ENCODE peak calls at places on chromosomes 5 and 9, in eight cellular contexts. One of them, this sample, is unnamed.

GRCh38 chr5:152113401-152113800 is 188.8 kb upstream of the GLRA1 start:
- DNase-seq in mesenchymal stem cell: no peak
- DNase-seq in spleen: no peak
- DNase-seq in stomach: no peak
- DNase-seq in testis: no peak
- DNase-seq in CD8-positive, alpha-beta T cell: peak; percentile 51
- DNase-seq in CD4-positive, CD25-positive, alpha-beta regulatory T cell: peak; percentile 38
- DNase-seq in upper lobe of left lung: no peak
- DNase-seq in this sample: no peak

GRCh38 chr5:57383093-57383861 is 99.3 kb downstream of the ACTBL2 start:
- DNase-seq in spleen: no peak
- DNase-seq in mesenchymal stem cell: peak; percentile 98
- DNase-seq in CD8-positive, alpha-beta T cell: no peak
- DNase-seq in testis: no peak
- DNase-seq in upper lobe of left lung: no peak
- DNase-seq in CD4-positive, CD25-positive, alpha-beta regulatory T cell: peak; percentile 4
- DNase-seq in stomach: no peak
- DNase-seq in this sample: no peak

GRCh38 chr9:130285271-130285670 is 19.7 kb downstream of the HMCN2 start:
- DNase-seq in CD4-positive, CD25-positive, alpha-beta regulatory T cell: no peak
- DNase-seq in upper lobe of left lung: no peak
- DNase-seq in CD8-positive, alpha-beta T cell: no peak
- DNase-seq in testis: no peak
- DNase-seq in spleen: no peak
- DNase-seq in stomach: no peak
- DNase-seq in mesenchymal stem cell: no peak
- DNase-seq in this sample: no peak

GRCh38 chr9:129958771-129959170 is 84.2 kb downstream of the FNBP1 start:
- DNase-seq in testis: no peak
- DNase-seq in upper lobe of left lung: no peak
- DNase-seq in CD8-positive, alpha-beta T cell: no peak
- DNase-seq in spleen: no peak
- DNase-seq in mesenchymal stem cell: no peak
- DNase-seq in stomach: no peak
- DNase-seq in CD4-positive, CD25-positive, alpha-beta regulatory T cell: no peak
- DNase-seq in this sample: no peak

GRCh38 chr5:170097934-170098333 is 7.8 kb upstream of the FOXI1 start:
- DNase-seq in CD8-positive, alpha-beta T cell: no peak
- DNase-seq in stomach: no peak
- DNase-seq in CD4-positive, CD25-positive, alpha-beta regulatory T cell: no peak
- DNase-seq in mesenchymal stem cell: no peak
- DNase-seq in spleen: peak; percentile 86
- DNase-seq in upper lobe of left lung: peak; percentile 21
- DNase-seq in testis: no peak
- DNase-seq in this sample: no peak

GRCh38 chr9:118957585-118957984 is 411.6 kb downstream of the BRINP1 start:
- DNase-seq in spleen: no peak
- DNase-seq in upper lobe of left lung: no peak
- DNase-seq in testis: no peak
- DNase-seq in mesenchymal stem cell: no peak
- DNase-seq in CD4-positive, CD25-positive, alpha-beta regulatory T cell: no peak
- DNase-seq in stomach: no peak
- DNase-seq in CD8-positive, alpha-beta T cell: no peak
- DNase-seq in this sample: no peak

GRCh38 chr9:133421615-133422542 is at the start of gene ADAMTS13:
- DNase-seq in CD8-positive, alpha-beta T cell: peak; percentile 44
- DNase-seq in upper lobe of left lung: no peak
- DNase-seq in spleen: no peak
- DNase-seq in CD4-positive, CD25-positive, alpha-beta regulatory T cell: no peak
- DNase-seq in stomach: no peak
- DNase-seq in mesenchymal stem cell: peak; percentile 47
- DNase-seq in testis: no peak
- DNase-seq in this sample: no peak

GRCh38 chr5:72171667-72172066 is 64.4 kb downstream of the MAP1B start:
- DNase-seq in spleen: no peak
- DNase-seq in upper lobe of left lung: no peak
- DNase-seq in mesenchymal stem cell: no peak
- DNase-seq in CD4-positive, CD25-positive, alpha-beta regulatory T cell: no peak
- DNase-seq in CD8-positive, alpha-beta T cell: peak; percentile 18
- DNase-seq in testis: peak; percentile 42
- DNase-seq in stomach: no peak
- DNase-seq in this sample: no peak

GRCh38 chr9:109403766-109404320 is 83.0 kb upstream of the EPB41L4B start:
- DNase-seq in CD4-positive, CD25-positive, alpha-beta regulatory T cell: no peak
- DNase-seq in upper lobe of left lung: no peak
- DNase-seq in stomach: no peak
- DNase-seq in mesenchymal stem cell: no peak
- DNase-seq in CD8-positive, alpha-beta T cell: no peak
- DNase-seq in testis: no peak
- DNase-seq in spleen: no peak
- DNase-seq in this sample: no peak

GRCh38 chr9:34124923-34125322 is 1.6 kb downstream of the DCAF12 start:
- DNase-seq in stomach: no peak
- DNase-seq in mesenchymal stem cell: peak; percentile 43
- DNase-seq in CD4-positive, CD25-positive, alpha-beta regulatory T cell: no peak
- DNase-seq in upper lobe of left lung: no peak
- DNase-seq in spleen: no peak
- DNase-seq in testis: no peak
- DNase-seq in CD8-positive, alpha-beta T cell: no peak
- DNase-seq in this sample: no peak

GRCh38 chr9:78112004-78112403 is 80.4 kb upstream of the GNAQ start:
- DNase-seq in CD4-positive, CD25-positive, alpha-beta regulatory T cell: no peak
- DNase-seq in stomach: no peak
- DNase-seq in mesenchymal stem cell: no peak
- DNase-seq in upper lobe of left lung: no peak
- DNase-seq in CD8-positive, alpha-beta T cell: no peak
- DNase-seq in testis: no peak
- DNase-seq in spleen: no peak
- DNase-seq in this sample: no peak

GRCh38 chr9:78118742-78119473 is 87.3 kb upstream of the GNAQ start:
- DNase-seq in CD8-positive, alpha-beta T cell: no peak
- DNase-seq in spleen: no peak
- DNase-seq in stomach: no peak
- DNase-seq in upper lobe of left lung: no peak
- DNase-seq in testis: no peak
- DNase-seq in mesenchymal stem cell: no peak
- DNase-seq in CD4-positive, CD25-positive, alpha-beta regulatory T cell: peak; percentile 58
- DNase-seq in this sample: no peak

GRCh38 chr9:78114581-78114980 is 83.0 kb upstream of the GNAQ start:
- DNase-seq in CD8-positive, alpha-beta T cell: no peak
- DNase-seq in testis: no peak
- DNase-seq in mesenchymal stem cell: no peak
- DNase-seq in upper lobe of left lung: no peak
- DNase-seq in spleen: no peak
- DNase-seq in stomach: no peak
- DNase-seq in CD4-positive, CD25-positive, alpha-beta regulatory T cell: no peak
- DNase-seq in this sample: no peak

GRCh38 chr9:78109075-78109474 is 77.5 kb upstream of the GNAQ start:
- DNase-seq in spleen: no peak
- DNase-seq in testis: no peak
- DNase-seq in CD8-positive, alpha-beta T cell: no peak
- DNase-seq in mesenchymal stem cell: no peak
- DNase-seq in CD4-positive, CD25-positive, alpha-beta regulatory T cell: no peak
- DNase-seq in upper lobe of left lung: no peak
- DNase-seq in stomach: no peak
- DNase-seq in this sample: no peak

GRCh38 chr9:78115073-78115472 is 83.5 kb upstream of the GNAQ start:
- DNase-seq in spleen: no peak
- DNase-seq in testis: no peak
- DNase-seq in mesenchymal stem cell: peak; percentile 6
- DNase-seq in upper lobe of left lung: no peak
- DNase-seq in CD8-positive, alpha-beta T cell: no peak
- DNase-seq in stomach: no peak
- DNase-seq in CD4-positive, CD25-positive, alpha-beta regulatory T cell: peak; percentile 12
- DNase-seq in this sample: no peak
- H3K27ac ChIP-seq in spleen: no peak overlapping the region
- H3K27ac ChIP-seq in testis: no peak overlapping the region
- H3K27ac ChIP-seq in mesenchymal stem cell: no peak overlapping the region
- H3K27ac ChIP-seq in upper lobe of left lung: no peak overlapping the region
- H3K27ac ChIP-seq in CD8-positive, alpha-beta T cell: no peak overlapping the region
- H3K27ac ChIP-seq in stomach: no peak overlapping the region
- H3K27ac ChIP-seq in CD4-positive, CD25-positive, alpha-beta regulatory T cell: no peak overlapping the region
- H3K27ac ChIP-seq in this sample: no peak overlapping the region

DNA sequence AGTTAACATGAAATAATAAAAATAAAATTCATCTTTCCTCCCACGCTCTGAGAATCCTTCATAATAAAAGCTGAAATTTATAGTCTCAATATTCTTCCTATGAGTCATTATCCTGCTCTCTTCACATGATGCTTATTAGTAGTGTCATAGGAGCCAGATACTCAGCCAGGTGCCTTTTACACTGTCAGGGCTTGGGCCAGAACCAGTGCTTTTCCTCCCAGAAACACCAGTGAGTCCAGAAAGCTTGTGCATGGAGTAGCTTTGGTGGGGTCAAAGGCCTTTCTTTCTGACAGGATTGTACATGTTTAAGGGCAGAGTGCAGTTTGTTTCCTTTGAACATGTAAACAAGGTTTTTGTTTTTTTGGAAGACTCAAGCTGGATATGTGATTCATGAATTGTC is 6.8 kb downstream of the LSM11 start:
- DNase-seq in mesenchymal stem cell: peak; percentile 33
- DNase-seq in spleen: no peak
- DNase-seq in CD8-positive, alpha-beta T cell: no peak
- DNase-seq in CD4-positive, CD25-positive, alpha-beta regulatory T cell: no peak
- DNase-seq in stomach: no peak
- DNase-seq in upper lobe of left lung: no peak
- DNase-seq in testis: no peak
- DNase-seq in this sample: no peak
- H3K27ac ChIP-seq in mesenchymal stem cell: no peak overlapping the region
- H3K27ac ChIP-seq in spleen: no peak overlapping the region
- H3K27ac ChIP-seq in CD8-positive, alpha-beta T cell: no peak overlapping the region
- H3K27ac ChIP-seq in CD4-positive, CD25-positive, alpha-beta regulatory T cell: no peak overlapping the region
- H3K27ac ChIP-seq in stomach: no peak overlapping the region
- H3K27ac ChIP-seq in upper lobe of left lung: no peak overlapping the region
- H3K27ac ChIP-seq in testis: no peak overlapping the region
- H3K27ac ChIP-seq in this sample: no peak overlapping the region

GRCh38 chr9:69211424-69212036 is 37.5 kb downstream of the TJP2 start:
- DNase-seq in CD8-positive, alpha-beta T cell: no peak
- DNase-seq in CD4-positive, CD25-positive, alpha-beta regulatory T cell: no peak
- DNase-seq in mesenchymal stem cell: no peak
- DNase-seq in upper lobe of left lung: no peak
- DNase-seq in spleen: no peak
- DNase-seq in testis: no peak
- DNase-seq in stomach: no peak
- DNase-seq in this sample: no peak

GRCh38 chr9:69218166-69218565 is 44.1 kb downstream of the TJP2 start:
- DNase-seq in stomach: no peak
- DNase-seq in testis: no peak
- DNase-seq in spleen: no peak
- DNase-seq in CD8-positive, alpha-beta T cell: no peak
- DNase-seq in CD4-positive, CD25-positive, alpha-beta regulatory T cell: no peak
- DNase-seq in mesenchymal stem cell: no peak
- DNase-seq in upper lobe of left lung: no peak
- DNase-seq in this sample: no peak

GRCh38 chr9:69214939-69215338 is 40.9 kb downstream of the TJP2 start:
- DNase-seq in CD8-positive, alpha-beta T cell: no peak
- DNase-seq in testis: no peak
- DNase-seq in mesenchymal stem cell: no peak
- DNase-seq in CD4-positive, CD25-positive, alpha-beta regulatory T cell: no peak
- DNase-seq in upper lobe of left lung: no peak
- DNase-seq in stomach: no peak
- DNase-seq in spleen: no peak
- DNase-seq in this sample: no peak

GRCh38 chr9:69213647-69214046 is 39.6 kb downstream of the TJP2 start:
- DNase-seq in testis: no peak
- DNase-seq in CD8-positive, alpha-beta T cell: no peak
- DNase-seq in mesenchymal stem cell: no peak
- DNase-seq in spleen: no peak
- DNase-seq in CD4-positive, CD25-positive, alpha-beta regulatory T cell: no peak
- DNase-seq in upper lobe of left lung: no peak
- DNase-seq in stomach: no peak
- DNase-seq in this sample: no peak

DNA sequence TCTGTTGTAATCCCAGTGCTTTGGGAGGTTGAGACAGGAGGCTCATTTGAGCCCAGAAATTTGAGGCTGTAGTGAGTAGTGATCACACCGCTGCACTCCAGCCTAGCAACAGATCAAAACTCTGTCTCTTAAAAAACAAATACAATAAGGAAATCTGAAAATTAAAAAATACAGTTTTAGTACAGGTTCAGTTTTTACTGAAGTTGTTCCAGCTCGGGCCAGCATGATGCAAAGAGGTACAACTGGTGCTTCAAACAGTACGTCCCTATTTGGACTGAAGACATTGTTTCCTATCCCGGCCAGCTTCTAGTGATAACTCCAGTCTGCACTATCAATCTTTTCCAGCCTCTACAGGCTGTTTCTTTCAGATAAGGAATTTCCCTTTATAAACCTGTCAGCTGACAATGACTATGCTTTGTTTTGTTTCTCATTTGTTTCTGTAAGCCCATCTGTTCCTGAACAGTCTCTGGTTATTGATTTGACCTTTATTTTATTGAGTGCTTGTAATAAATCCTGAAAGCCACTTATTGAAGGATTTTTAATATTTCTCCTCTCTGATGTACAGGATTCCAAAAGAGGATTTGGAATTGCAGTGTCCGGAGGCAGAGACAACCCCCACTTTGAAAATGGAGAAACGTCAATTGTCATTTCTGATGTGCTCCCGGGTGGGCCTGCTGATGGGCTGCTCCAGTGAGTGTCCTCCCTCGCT is 41.9 kb downstream of the TJP2 start:
- DNase-seq in spleen: no peak
- DNase-seq in testis: peak; percentile 61
- DNase-seq in stomach: no peak
- DNase-seq in CD4-positive, CD25-positive, alpha-beta regulatory T cell: no peak
- DNase-seq in CD8-positive, alpha-beta T cell: no peak
- DNase-seq in mesenchymal stem cell: no peak
- DNase-seq in upper lobe of left lung: no peak
- DNase-seq in this sample: no peak
- H3K27ac ChIP-seq in spleen: no peak overlapping the region
- H3K27ac ChIP-seq in testis: peak overlapping the region; percentile 69
- H3K27ac ChIP-seq in stomach: no peak overlapping the region
- H3K27ac ChIP-seq in CD4-positive, CD25-positive, alpha-beta regulatory T cell: no peak overlapping the region
- H3K27ac ChIP-seq in CD8-positive, alpha-beta T cell: no peak overlapping the region
- H3K27ac ChIP-seq in mesenchymal stem cell: no peak overlapping the region
- H3K27ac ChIP-seq in upper lobe of left lung: no peak overlapping the region
- H3K27ac ChIP-seq in this sample: no peak overlapping the region

GRCh38 chr9:5846080-5846479 is 13.2 kb upstream of the ERMP1 start:
- DNase-seq in CD4-positive, CD25-positive, alpha-beta regulatory T cell: no peak
- DNase-seq in testis: no peak
- DNase-seq in mesenchymal stem cell: no peak
- DNase-seq in upper lobe of left lung: no peak
- DNase-seq in stomach: no peak
- DNase-seq in spleen: no peak
- DNase-seq in CD8-positive, alpha-beta T cell: no peak
- DNase-seq in this sample: no peak

GRCh38 chr9:5846501-5846921 is 13.6 kb upstream of the ERMP1 start:
- DNase-seq in testis: no peak
- DNase-seq in CD4-positive, CD25-positive, alpha-beta regulatory T cell: no peak
- DNase-seq in CD8-positive, alpha-beta T cell: no peak
- DNase-seq in mesenchymal stem cell: no peak
- DNase-seq in stomach: no peak
- DNase-seq in upper lobe of left lung: no peak
- DNase-seq in spleen: no peak
- DNase-seq in this sample: no peak

GRCh38 chr9:5842926-5843325 is 10.0 kb upstream of the ERMP1 start:
- DNase-seq in CD4-positive, CD25-positive, alpha-beta regulatory T cell: no peak
- DNase-seq in mesenchymal stem cell: no peak
- DNase-seq in testis: no peak
- DNase-seq in CD8-positive, alpha-beta T cell: no peak
- DNase-seq in stomach: no peak
- DNase-seq in upper lobe of left lung: no peak
- DNase-seq in spleen: no peak
- DNase-seq in this sample: no peak

GRCh38 chr9:5843450-5844249 is 10.7 kb upstream of the ERMP1 start:
- DNase-seq in upper lobe of left lung: no peak
- DNase-seq in CD8-positive, alpha-beta T cell: no peak
- DNase-seq in spleen: no peak
- DNase-seq in CD4-positive, CD25-positive, alpha-beta regulatory T cell: no peak
- DNase-seq in stomach: no peak
- DNase-seq in mesenchymal stem cell: peak; percentile 82
- DNase-seq in testis: no peak
- DNase-seq in this sample: no peak

GRCh38 chr9:5845147-5845531 is 12.2 kb upstream of the ERMP1 start:
- DNase-seq in testis: no peak
- DNase-seq in upper lobe of left lung: no peak
- DNase-seq in CD8-positive, alpha-beta T cell: no peak
- DNase-seq in spleen: no peak
- DNase-seq in CD4-positive, CD25-positive, alpha-beta regulatory T cell: no peak
- DNase-seq in mesenchymal stem cell: no peak
- DNase-seq in stomach: no peak
- DNase-seq in this sample: no peak
- H3K27ac ChIP-seq in testis: no peak overlapping the region
- H3K27ac ChIP-seq in upper lobe of left lung: no peak overlapping the region
- H3K27ac ChIP-seq in CD8-positive, alpha-beta T cell: no peak overlapping the region
- H3K27ac ChIP-seq in spleen: no peak overlapping the region
- H3K27ac ChIP-seq in CD4-positive, CD25-positive, alpha-beta regulatory T cell: no peak overlapping the region
- H3K27ac ChIP-seq in mesenchymal stem cell: peak overlapping the region; percentile 74
- H3K27ac ChIP-seq in stomach: peak overlapping the region; percentile 55
- H3K27ac ChIP-seq in this sample: no peak overlapping the region

This sample was measured in caudate nucleus.